ENCODE peak calls at places on chromosomes 5 and 9, in four cellular contexts. O is small intestine, N is IMR-90, I is breast epithelium. U is an unnamed sample.
A peak's percentile ranks its signal among the peaks of the same experiment; 100 is the strongest.

GRCh38 chr5:78979117-78979742 is 5.9 kb downstream of the ARSB start:
- DNase-seq in N (no peak), I (no peak), O (no peak), U (no peak)

GRCh38 chr5:111530298-111530740 is 18.0 kb upstream of the STARD4 start:
- DNase-seq in I (peak; percentile 21), N (peak; percentile 41), O (peak; percentile 36), U (peak; percentile 81)

GRCh38 chr9:14205463-14205862 is 108.5 kb downstream of the NFIB start:
- DNase-seq in N (peak; percentile 82), O (no peak), I (no peak), U (no peak)

GRCh38 chr5:10351199-10351881 is 2.2 kb upstream of the MARCHF6 start:
- DNase-seq in I (no peak), N (peak; percentile 91), O (peak; percentile 70), U (no peak)

GRCh38 chr5:63125862-63126261 is 547.2 kb downstream of the LRRC70 start:
- DNase-seq in O (no peak), N (peak; percentile 33), I (no peak), U (no peak)

GRCh38 chr9:137762414-137763061 is 115.0 kb upstream of the CACNA1B start:
- DNase-seq in O (peak; percentile 9), N (peak; percentile 59), I (no peak), U (no peak)

GRCh38 chr5:139473565-139473964 is 2.8 kb downstream of the SMIM33 start:
- DNase-seq in N (no peak), I (no peak), O (no peak), U (no peak)

GRCh38 chr5:72503888-72504491 is 3.2 kb downstream of the ZNF366 start:
- DNase-seq in I (no peak), N (peak; percentile 44), O (peak; percentile 11), U (no peak)

GRCh38 chr5:16568875-16569580 is 47.8 kb downstream of the RETREG1 start:
- DNase-seq in I (peak; percentile 80), O (peak; percentile 83), N (no peak), U (no peak)

GRCh38 chr9:4298255-4299005 is 1.4 kb downstream of the GLIS3 start:
- DNase-seq in I (peak; percentile 31), O (peak; percentile 60), N (peak; percentile 27), U (peak; percentile 67)

GRCh38 chr5:91499943-91500531 is 116.9 kb upstream of the ARRDC3 start:
- DNase-seq in I (no peak), O (peak; percentile 24), N (peak; percentile 54), U (no peak)

GRCh38 chr9:32581512-32582143 is 8.7 kb upstream of the NDUFB6 start:
- DNase-seq in O (peak; percentile 37), N (peak; percentile 67), I (no peak), U (no peak)

GRCh38 chr5:132207783-132208182 is 19.9 kb downstream of the P4HA2 start:
- DNase-seq in O (no peak), I (no peak), N (no peak), U (peak; percentile 55)

GRCh38 chr5:138386290-138386689 is 33.8 kb downstream of the KDM3B start:
- DNase-seq in N (no peak), I (no peak), O (no peak), U (no peak)

GRCh38 chr5:172765766-172766286 is 5.2 kb downstream of the DUSP1 start:
- DNase-seq in I (no peak), N (peak; percentile 94), O (no peak), U (no peak)

GRCh38 chr5:181261320-181262085 is 560 bp upstream of the TRIM52 start:
- DNase-seq in I (peak; percentile 59), N (peak; percentile 50), O (peak; percentile 80), U (peak; percentile 86)

GRCh38 chr5:56606202-56606601 is 209.1 kb upstream of the MAP3K1 start:
- DNase-seq in N (no peak), O (peak; percentile 94), I (no peak), U (no peak)

GRCh38 chr9:136373300-136374182 is at the start of gene CARD9:
- DNase-seq in I (no peak), N (no peak), O (no peak), U (no peak)

GRCh38 chr5:132064738-132065331 is 4.4 kb downstream of the IL3 start:
- DNase-seq in I (peak; percentile 30), O (peak; percentile 71), N (peak; percentile 70), U (no peak)

GRCh38 chr9:71762900-71763653 is 5.2 kb downstream of the CEMIP2 start:
- DNase-seq in I (no peak), N (peak; percentile 84), O (peak; percentile 62), U (no peak)

GRCh38 chr9:114472765-114473446 is 32.4 kb downstream of the WHRN start:
- DNase-seq in O (no peak), N (peak; percentile 6), I (no peak), U (no peak)

GRCh38 chr9:15298362-15298761 is 8.7 kb downstream of the TTC39B start:
- DNase-seq in O (no peak), I (no peak), N (no peak), U (no peak)

GRCh38 chr9:125399666-125400065 is 138.0 kb downstream of the GAPVD1 start:
- DNase-seq in N (no peak), I (no peak), O (no peak), U (no peak)

GRCh38 chr5:123538670-123539459 is 26.9 kb downstream of the CSNK1G3 start:
- DNase-seq in O (no peak), N (no peak), I (no peak), U (no peak)

GRCh38 chr9:121841771-121842611 is 190.6 kb downstream of the DAB2IP start:
- DNase-seq in O (no peak), N (peak; percentile 73), I (no peak), U (no peak)

GRCh38 chr9:70795841-70796240 is 325.6 kb downstream of the TRPM3 start:
- DNase-seq in N (no peak), I (no peak), O (no peak), U (no peak)

GRCh38 chr9:26229324-26230054 is 551.2 kb upstream of the TUSC1 start:
- DNase-seq in O (no peak), N (no peak), I (no peak), U (no peak)

GRCh38 chr9:115250646-115251045 is 132.7 kb upstream of the TNC start:
- DNase-seq in N (peak; percentile 98), I (no peak), O (peak; percentile 4), U (no peak)

GRCh38 chr5:26903469-26903868 is 134.9 kb downstream of the CDH9 start:
- DNase-seq in O (no peak), I (no peak), N (no peak), U (no peak)

GRCh38 chr9:13351768-13352386 is 72.4 kb upstream of the MPDZ start:
- DNase-seq in N (peak; percentile 65), I (no peak), O (peak; percentile 25), U (no peak)

GRCh38 chr9:130208600-130209347 is 36.6 kb downstream of the NCS1 start:
- DNase-seq in I (no peak), N (no peak), O (no peak), U (no peak)

GRCh38 chr9:135925496-135926133 is 18.3 kb upstream of the CAMSAP1 start:
- DNase-seq in O (no peak), I (peak; percentile 46), N (peak; percentile 35), U (no peak)

GRCh38 chr9:17090041-17090440 is 44.8 kb upstream of the CNTLN start:
- DNase-seq in N (peak; percentile 2), I (no peak), O (no peak), U (no peak)

GRCh38 chr9:134243778-134244467 is 79.6 kb upstream of the RNU6ATAC start:
- DNase-seq in I (no peak), N (peak; percentile 59), O (no peak), U (no peak)

GRCh38 chr9:27353405-27354229 is 56.7 kb upstream of the EQTN start:
- DNase-seq in O (peak; percentile 54), N (no peak), I (no peak), U (no peak)

GRCh38 chr9:4555251-4555650 is 65.0 kb downstream of the SLC1A1 start:
- DNase-seq in I (no peak), N (peak; percentile 17), O (no peak), U (no peak)

DNA sequence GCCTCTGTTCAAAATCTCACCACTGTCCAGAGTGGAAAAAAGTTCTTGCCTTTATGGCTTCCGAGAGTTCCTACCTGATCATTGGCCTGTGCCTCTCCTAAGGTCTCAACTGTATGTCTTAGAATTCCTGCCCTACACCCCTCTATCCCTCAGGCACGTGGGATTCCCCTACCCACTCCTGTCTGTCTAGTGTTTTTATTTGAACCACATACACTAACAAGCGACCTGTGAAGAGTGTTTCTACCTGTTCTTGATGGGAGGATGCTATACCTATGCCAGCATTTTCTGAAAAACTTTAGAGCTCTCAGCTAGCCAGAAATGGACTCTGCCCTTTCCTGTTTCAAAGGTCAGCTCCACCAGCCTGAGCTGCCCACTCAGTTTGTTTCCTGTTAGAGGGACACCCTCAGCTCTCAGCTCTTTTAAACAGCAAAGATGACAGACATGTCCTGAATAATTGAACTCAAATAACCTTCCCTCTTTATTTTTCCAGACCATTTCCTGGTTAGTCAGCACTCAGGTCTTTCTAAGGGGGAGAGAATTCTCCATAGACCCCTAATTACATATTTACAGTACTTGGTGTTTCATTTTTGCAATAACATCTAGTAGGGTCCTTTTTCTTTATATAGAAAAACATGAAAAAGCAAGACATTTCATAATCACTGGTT is 214.8 kb downstream of the AOPEP start:
- DNase-seq in O (peak; percentile 88), N (peak; percentile 16), I (no peak), U (no peak)
- H3K27ac ChIP-seq in O (peak overlapping the region; percentile 75), N (peak overlapping the region; percentile 43), I (no peak overlapping the region), U (no peak overlapping the region)

GRCh38 chr5:135337064-135337463 is 62.0 kb downstream of the MACROH2A1 start:
- DNase-seq in O (no peak), I (no peak), N (no peak), U (no peak)

GRCh38 chr5:135341021-135341666 is 57.9 kb downstream of the MACROH2A1 start:
- DNase-seq in N (no peak), I (no peak), O (peak; percentile 97), U (peak; percentile 62)

GRCh38 chr5:135339623-135340022 is 59.4 kb downstream of the MACROH2A1 start:
- DNase-seq in I (no peak), O (no peak), N (no peak), U (peak; percentile 27)

GRCh38 chr5:135340568-135340967 is 58.5 kb downstream of the MACROH2A1 start:
- DNase-seq in O (peak; percentile 51), N (no peak), I (no peak), U (peak; percentile 9)

GRCh38 chr5:135339189-135339588 is 59.8 kb downstream of the MACROH2A1 start:
- DNase-seq in N (no peak), O (no peak), I (no peak), U (no peak)
- H3K36me3 ChIP-seq in N (peaks cover 75% of the 10 kb centered on the region), O (peaks cover 19% of the 10 kb centered on the region), I (peaks cover 19% of the 10 kb centered on the region), U (peaks cover 95% of the 10 kb centered on the region)

DNA sequence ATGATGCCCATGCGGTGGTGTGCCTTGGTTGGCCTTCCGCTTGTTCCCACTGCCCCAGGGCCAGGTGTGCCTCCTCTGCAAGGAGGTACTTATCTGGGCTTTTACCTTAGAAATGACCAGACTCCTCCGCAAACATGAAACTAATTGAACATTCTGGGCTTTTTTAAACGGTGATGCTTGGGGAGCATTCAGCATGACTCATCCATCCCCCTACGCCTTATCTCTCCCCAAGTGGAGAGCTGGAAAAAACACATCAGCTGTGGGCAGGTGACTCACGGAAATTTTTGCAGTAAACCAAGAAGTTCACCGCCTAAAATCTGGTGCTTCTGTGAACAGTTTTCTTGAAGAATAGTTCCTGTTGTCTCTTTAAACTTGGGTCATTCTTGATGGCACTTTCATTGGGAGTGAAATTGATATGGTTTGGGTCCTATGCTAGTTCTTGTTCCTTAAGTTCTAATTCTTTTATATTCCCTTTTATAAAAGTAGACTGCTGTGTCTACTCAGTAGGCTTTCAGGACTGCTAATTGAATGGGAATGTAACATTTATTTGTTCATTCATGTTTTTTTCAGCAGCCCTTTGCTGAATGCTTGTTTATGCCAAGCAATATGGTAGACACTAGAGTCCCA is 39.6 kb downstream of the SFXN1 start:
- DNase-seq in I (no peak), O (no peak), N (peak; percentile 95), U (no peak)
- H3K27ac ChIP-seq in I (no peak overlapping the region), O (no peak overlapping the region), N (no peak overlapping the region), U (no peak overlapping the region)

GRCh38 chr5:177163500-177163899 is 29.9 kb downstream of the NSD1 start:
- DNase-seq in N (no peak), O (no peak), I (no peak), U (no peak)

GRCh38 chr5:177162379-177162778 is 28.8 kb downstream of the NSD1 start:
- DNase-seq in N (no peak), O (no peak), I (no peak), U (no peak)
- H3K36me3 ChIP-seq in N (peaks cover 14% of the 10 kb centered on the region), O (peaks cover 7% of the 10 kb centered on the region), I (no peaks in the 10 kb centered on the region), U (peaks cover 10% of the 10 kb centered on the region)